ENCODE peak calls at places on chromosomes 3 and 15, in four cellular contexts. D, L, Y and U are unnamed samples.

GRCh38 chr15:71291247-71291646 is 176.0 kb downstream of the THSD4 start:
- DNase-seq in Y (no peak), L (no peak), D (no peak), U (no peak)

GRCh38 chr3:156787926-156788663 is 38.1 kb upstream of the LEKR1 start:
- DNase-seq in D (no peak), L (no peak), Y (peak; percentile 90), U (peak; percentile 87)

GRCh38 chr3:99706410-99706809 is 68.0 kb downstream of the COL8A1 start:
- DNase-seq in D (no peak), Y (no peak), L (no peak), U (no peak)

GRCh38 chr15:70238917-70239316 is 141.2 kb upstream of the TLE3 start:
- DNase-seq in D (no peak), Y (no peak), L (no peak), U (no peak)

GRCh38 chr15:75867428-75867827 is 24.2 kb downstream of the UBE2Q2 start:
- DNase-seq in D (no peak), L (no peak), Y (no peak), U (no peak)

GRCh38 chr3:64011685-64012084 is 11.6 kb downstream of the PSMD6 start:
- DNase-seq in L (no peak), D (no peak), Y (peak; percentile 72), U (no peak)

GRCh38 chr3:197155039-197155438 is 125.4 kb upstream of the MELTF start:
- DNase-seq in L (no peak), Y (no peak), D (no peak), U (no peak)

GRCh38 chr3:128800241-128801187 is 74.5 kb downstream of the RAB7A start:
- DNase-seq in D (no peak), Y (no peak), L (no peak), U (no peak)

GRCh38 chr15:58165661-58166060 is 27.5 kb downstream of the AQP9 start:
- DNase-seq in Y (peak; percentile 68), L (no peak), D (no peak), U (no peak)

GRCh38 chr3:69384379-69384778 is 1.5 kb downstream of the FRMD4B start:
- DNase-seq in L (no peak), D (no peak), Y (peak; percentile 8), U (no peak)

GRCh38 chr3:52056521-52056967 is at the start of gene DUSP7:
- DNase-seq in L (peak; percentile 67), D (peak; percentile 70), Y (peak; percentile 59), U (peak; percentile 84)

GRCh38 chr3:129650256-129650872 is 43.9 kb upstream of the PLXND1 start:
- DNase-seq in L (peak; percentile 69), D (peak; percentile 72), Y (peak; percentile 91), U (peak; percentile 81)

GRCh38 chr3:139095803-139096466 is 51.2 kb upstream of the PRR23C start:
- DNase-seq in L (no peak), D (no peak), Y (no peak), U (no peak)

GRCh38 chr3:98551754-98552153 is 20.0 kb downstream of the GPR15 start:
- DNase-seq in L (no peak), D (no peak), Y (no peak), U (no peak)

GRCh38 chr15:90101130-90101968 is 919 bp downstream of the IDH2 start:
- DNase-seq in D (peak; percentile 58), Y (no peak), L (peak; percentile 54), U (peak; percentile 86)

GRCh38 chr15:78302579-78302978 is 3.2 kb upstream of the SKIC8 start:
- DNase-seq in L (no peak), D (no peak), Y (peak; percentile 59), U (peak; percentile 58)

GRCh38 chr3:132530624-132531023 is 66.4 kb upstream of the ACKR4 start:
- DNase-seq in D (no peak), Y (no peak), L (no peak), U (no peak)

GRCh38 chr3:187770224-187770623 is 25.0 kb upstream of the BCL6 start:
- DNase-seq in Y (no peak), D (no peak), L (no peak), U (no peak)

GRCh38 chr15:76278651-76279050 is 32.6 kb downstream of the ETFA start:
- DNase-seq in Y (no peak), L (no peak), D (no peak), U (no peak)

GRCh38 chr3:29889230-29889629 is 608.4 kb downstream of the RBMS3 start:
- DNase-seq in L (no peak), D (no peak), Y (peak; percentile 13), U (no peak)

GRCh38 chr15:63043391-63044076 is 987 bp downstream of the TPM1 start:
- DNase-seq in Y (no peak), D (peak; percentile 60), L (peak; percentile 26), U (peak; percentile 66)

GRCh38 chr15:50624616-50625168 is 61.9 kb downstream of the TRPM7 start:
- DNase-seq in Y (peak; percentile 16), L (no peak), D (no peak), U (no peak)

GRCh38 chr15:51186121-51186795 is 91.6 kb upstream of the TNFAIP8L3 start:
- DNase-seq in Y (no peak), D (no peak), L (no peak), U (no peak)

GRCh38 chr15:67050522-67051087 is 14.8 kb upstream of the SMAD3 start:
- DNase-seq in Y (no peak), D (no peak), L (no peak), U (no peak)

GRCh38 chr15:82129769-82130168 is 84.0 kb upstream of the MEX3B start:
- DNase-seq in D (no peak), L (no peak), Y (peak; percentile 74), U (no peak)

GRCh38 chr3:99751649-99752048 is 66.0 kb upstream of the CMSS1 start:
- DNase-seq in D (no peak), Y (peak; percentile 88), L (no peak), U (no peak)

GRCh38 chr3:119630119-119630518 is 30.3 kb downstream of the POPDC2 start:
- DNase-seq in L (no peak), D (no peak), Y (no peak), U (no peak)

GRCh38 chr3:71309342-71309741 is 274.2 kb downstream of the FOXP1 start:
- DNase-seq in D (no peak), L (no peak), Y (no peak), U (peak; percentile 6)

GRCh38 chr3:64088408-64089136 is 65.3 kb upstream of the PSMD6 start:
- DNase-seq in Y (no peak), L (no peak), D (no peak), U (no peak)

GRCh38 chr15:93231994-93232393 is 143.0 kb upstream of the RGMA start:
- DNase-seq in D (no peak), L (no peak), Y (no peak), U (no peak)

GRCh38 chr15:34366271-34367043 is 539 bp downstream of the LPCAT4 start:
- DNase-seq in D (peak; percentile 91), L (peak; percentile 40), Y (peak; percentile 56), U (peak; percentile 81)

GRCh38 chr3:16134173-16134928 is 40.1 kb upstream of the GALNT15 start:
- DNase-seq in L (no peak), D (no peak), Y (peak; percentile 58), U (no peak)

GRCh38 chr3:99891610-99892285 is 74.1 kb downstream of the CMSS1 start:
- DNase-seq in D (no peak), L (no peak), Y (no peak), U (no peak)

GRCh38 chr3:132443421-132443820 is 26.1 kb downstream of the DNAJC13 start:
- DNase-seq in D (no peak), Y (no peak), L (no peak), U (no peak)

GRCh38 chr15:98799991-98800390 is 151.7 kb downstream of the IGF1R start:
- DNase-seq in L (no peak), D (peak; percentile 25), Y (peak; percentile 11), U (peak; percentile 26)

GRCh38 chr3:43838877-43839276 is 148.1 kb downstream of the ABHD5 start:
- DNase-seq in L (no peak), Y (no peak), D (no peak), U (no peak)
- TF ChIP-seq CTCF in L (no peak), Y (no peak), D (no peak), U (no peak)

DNA sequence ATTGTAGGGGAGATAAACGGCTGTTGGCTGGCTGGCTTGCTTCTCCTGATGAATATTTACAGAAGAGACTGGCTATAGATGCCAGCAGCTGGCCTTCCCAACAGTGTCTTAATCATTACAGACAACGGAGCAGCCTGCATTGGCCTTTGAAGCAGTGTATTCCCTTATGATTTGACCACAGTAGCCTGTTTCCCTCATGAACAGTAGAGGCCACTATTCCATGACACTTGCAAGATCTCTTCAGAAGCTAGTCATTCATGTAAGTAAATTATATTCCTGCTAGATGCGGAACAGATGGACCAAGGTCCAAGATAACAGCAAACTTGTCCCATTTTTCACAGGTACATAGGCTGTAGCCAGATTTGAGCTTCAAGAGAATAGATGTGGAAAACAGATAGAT is 47.3 kb downstream of the TMCO5A start:
- DNase-seq in D (no peak), L (no peak), Y (peak; percentile 68), U (peak; percentile 38)
- TF ChIP-seq CTCF in D (no peak), L (no peak), Y (peak; percentile 71), U (peak; percentile 49)

GRCh38 chr15:85010472-85011209 is 29.0 kb downstream of the PDE8A start:
- DNase-seq in L (no peak), D (no peak), Y (peak; percentile 79), U (peak; percentile 75)
- TF ChIP-seq CTCF in L (no peak), D (peak; percentile 34), Y (peak; percentile 46), U (peak; percentile 43)

GRCh38 chr3:25437953-25438352 is 9.9 kb downstream of the RARB start:
- DNase-seq in D (no peak), Y (no peak), L (no peak), U (no peak)

GRCh38 chr3:25438791-25439555 is 10.9 kb downstream of the RARB start:
- DNase-seq in L (no peak), Y (no peak), D (no peak), U (no peak)

GRCh38 chr3:25444273-25444672 is 16.2 kb downstream of the RARB start:
- DNase-seq in Y (no peak), L (no peak), D (no peak), U (no peak)

GRCh38 chr3:25442486-25442885 is 14.4 kb downstream of the RARB start:
- DNase-seq in L (no peak), D (no peak), Y (no peak), U (no peak)

GRCh38 chr3:25441234-25441856 is 13.3 kb downstream of the RARB start:
- DNase-seq in D (peak; percentile 30), L (no peak), Y (no peak), U (peak; percentile 38)
- TF ChIP-seq CTCF in D (peak; percentile 39), L (peak; percentile 82), Y (peak; percentile 60), U (peak; percentile 81)

DNA sequence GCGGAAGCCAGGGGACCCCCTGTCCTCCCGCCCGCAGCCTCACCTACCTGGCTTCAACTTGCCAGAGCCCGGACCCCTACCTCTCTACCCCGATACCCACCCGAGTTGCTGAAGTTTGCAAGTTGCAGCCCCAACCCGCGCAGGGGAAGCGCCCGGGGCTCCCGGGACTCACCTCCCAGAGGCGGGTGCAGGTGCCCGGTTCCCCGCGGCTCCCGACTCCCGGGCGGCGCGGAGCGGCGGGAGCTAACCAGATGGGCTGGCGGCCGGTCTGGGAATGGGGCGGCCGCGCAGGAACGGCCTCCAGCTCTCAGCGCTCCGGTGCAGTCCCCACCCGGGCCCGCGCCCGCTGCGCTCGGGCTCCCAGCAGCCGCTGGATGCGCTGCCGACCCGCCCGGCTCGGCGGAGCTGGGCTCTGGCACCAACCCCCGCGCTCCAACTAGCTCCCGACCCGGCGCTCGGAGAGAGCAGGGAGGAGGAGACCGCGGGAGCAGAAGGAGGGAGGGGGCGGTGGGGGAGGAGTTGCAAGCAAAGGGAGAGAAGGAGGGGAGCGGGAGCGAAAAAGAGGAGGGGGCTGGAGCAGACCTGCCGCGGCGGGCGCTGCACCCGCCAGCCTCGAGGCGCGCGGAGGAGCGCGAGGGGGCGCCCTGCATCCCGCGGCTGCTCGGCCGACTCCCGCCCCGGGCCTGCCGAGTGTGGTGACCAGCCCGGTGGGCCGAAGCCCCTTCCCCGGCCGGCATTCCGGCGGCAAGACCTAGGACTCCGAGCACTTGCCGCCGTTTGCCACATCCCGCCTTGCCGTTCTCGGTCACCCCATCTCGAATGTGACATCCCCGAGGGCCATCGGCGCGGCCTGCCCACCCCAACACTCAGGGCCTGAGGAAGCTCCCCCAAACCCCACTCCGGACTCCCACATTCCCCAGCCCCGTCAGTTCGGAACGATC is at the start of gene SEMA5B:
- DNase-seq in L (peak; percentile 67), D (peak; percentile 23), Y (no peak), U (no peak)
- TF ChIP-seq CTCF in L (peak; percentile 41), D (no peak), Y (no peak), U (no peak)